ENCODE peak calls at places on chromosome 13, in six cellular contexts. Q, W, T, I, M and N are unnamed samples.

GRCh38 chr13:64529874-64530485 is 2700.2 kb downstream of the PCDH9 start:
- DNase-seq in Q (no peak), W (no peak), T (no peak), I (no peak), M (no peak), N (no peak)

GRCh38 chr13:50171585-50172282 is 156.5 kb downstream of the KCNRG start:
- DNase-seq in Q (no peak), W (no peak), T (no peak), I (no peak), M (no peak), N (no peak)

GRCh38 chr13:33711441-33711840 is 106.5 kb upstream of the RFC3 start:
- DNase-seq in Q (no peak), W (no peak), T (no peak), I (no peak), M (no peak), N (no peak)

GRCh38 chr13:50589651-50590054 is 253.8 kb downstream of the DLEU7 start:
- DNase-seq in Q (peak; percentile 42), W (no peak), T (no peak), I (no peak), M (no peak), N (no peak)

GRCh38 chr13:59166174-59166573 is 997.6 kb downstream of the DIAPH3 start:
- DNase-seq in Q (no peak), W (no peak), T (no peak), I (no peak), M (no peak), N (no peak)

GRCh38 chr13:78714717-78715116 is 55.8 kb upstream of the OBI1 start:
- DNase-seq in Q (no peak), W (no peak), T (no peak), I (no peak), M (no peak), N (no peak)

GRCh38 chr13:99419591-99420243 is 81.6 kb upstream of the TM9SF2 start:
- DNase-seq in Q (no peak), W (no peak), T (peak; percentile 22), I (no peak), M (no peak), N (no peak)

GRCh38 chr13:76668141-76668540 is 218.1 kb downstream of the KCTD12 start:
- DNase-seq in Q (no peak), W (no peak), T (no peak), I (no peak), M (no peak), N (no peak)

GRCh38 chr13:21996049-21996448 is 325.2 kb downstream of the FGF9 start:
- DNase-seq in Q (no peak), W (no peak), T (no peak), I (no peak), M (no peak), N (peak; percentile 22)

GRCh38 chr13:60584976-60585375 is 188.0 kb downstream of the TDRD3 start:
- DNase-seq in Q (no peak), W (no peak), T (no peak), I (no peak), M (no peak), N (no peak)

GRCh38 chr13:22980936-22981335 is 199.8 kb upstream of the SGCG start:
- DNase-seq in Q (no peak), W (no peak), T (no peak), I (no peak), M (no peak), N (no peak)

GRCh38 chr13:98201178-98201577 is 24.1 kb upstream of the RNF113B start:
- DNase-seq in Q (no peak), W (no peak), T (no peak), I (no peak), M (no peak), N (no peak)

GRCh38 chr13:70874646-70875045 is 766.4 kb upstream of the KLHL1 start:
- DNase-seq in Q (no peak), W (no peak), T (no peak), I (no peak), M (no peak), N (no peak)

GRCh38 chr13:112141643-112142400 is 74.9 kb downstream of the SOX1 start:
- DNase-seq in Q (no peak), W (no peak), T (peak; percentile 28), I (no peak), M (peak; percentile 18), N (peak; percentile 65)

GRCh38 chr13:37403776-37404497 is 194.6 kb downstream of the POSTN start:
- DNase-seq in Q (peak; percentile 73), W (no peak), T (no peak), I (no peak), M (no peak), N (no peak)

GRCh38 chr13:108787709-108788394 is 158.4 kb downstream of the MYO16 start:
- DNase-seq in Q (no peak), W (no peak), T (no peak), I (no peak), M (no peak), N (no peak)

GRCh38 chr13:43316997-43317396 is 293.6 kb downstream of the DNAJC15 start:
- DNase-seq in Q (no peak), W (no peak), T (peak; percentile 51), I (no peak), M (no peak), N (no peak)

GRCh38 chr13:50425772-50426171 is 410.5 kb downstream of the KCNRG start:
- DNase-seq in Q (no peak), W (no peak), T (no peak), I (no peak), M (no peak), N (no peak)

GRCh38 chr13:34425307-34425949 is 516.6 kb upstream of the NBEA start:
- DNase-seq in Q (no peak), W (no peak), T (no peak), I (no peak), M (no peak), N (no peak)

GRCh38 chr13:75704942-75705320 is 68.8 kb downstream of the LMO7 start:
- DNase-seq in Q (no peak), W (no peak), T (no peak), I (no peak), M (peak; percentile 80), N (no peak)

GRCh38 chr13:97367427-97367826 is 66.5 kb upstream of the RAP2A start:
- DNase-seq in Q (peak; percentile 24), W (peak; percentile 47), T (no peak), I (no peak), M (no peak), N (no peak)

GRCh38 chr13:32037471-32037870 is 5.9 kb downstream of the FRY start:
- DNase-seq in Q (no peak), W (no peak), T (no peak), I (no peak), M (no peak), N (no peak)

GRCh38 chr13:112859817-112860190 is 109.2 kb upstream of the MCF2L start:
- DNase-seq in Q (peak; percentile 46), W (no peak), T (no peak), I (peak; percentile 29), M (no peak), N (peak; percentile 50)

GRCh38 chr13:27997904-27998522 is 9.5 kb upstream of the URAD start:
- DNase-seq in Q (no peak), W (no peak), T (no peak), I (no peak), M (peak; percentile 68), N (no peak)

GRCh38 chr13:74866151-74866550 is 615.8 kb downstream of the TBC1D4 start:
- DNase-seq in Q (no peak), W (no peak), T (no peak), I (no peak), M (no peak), N (no peak)

GRCh38 chr13:35957996-35958395 is 173.2 kb downstream of the DCLK1 start:
- DNase-seq in Q (no peak), W (no peak), T (no peak), I (no peak), M (no peak), N (no peak)

GRCh38 chr13:45333973-45334922 is 6.7 kb downstream of the TPT1 start:
- DNase-seq in Q (no peak), W (no peak), T (no peak), I (no peak), M (no peak), N (no peak)

GRCh38 chr13:101755228-101755887 is 302.9 kb downstream of the ITGBL1 start:
- DNase-seq in Q (no peak), W (no peak), T (no peak), I (no peak), M (no peak), N (no peak)

GRCh38 chr13:41589434-41589833 is 132.1 kb downstream of the RGCC start:
- DNase-seq in Q (no peak), W (no peak), T (no peak), I (no peak), M (no peak), N (no peak)

GRCh38 chr13:105142556-105142955 is 1392.9 kb downstream of the EFNB2 start:
- DNase-seq in Q (no peak), W (no peak), T (no peak), I (no peak), M (no peak), N (no peak)

GRCh38 chr13:94722596-94722995 is 10.3 kb upstream of the SOX21 start:
- DNase-seq in Q (no peak), W (no peak), T (no peak), I (no peak), M (no peak), N (no peak)

GRCh38 chr13:113854238-113855011 is 9.5 kb downstream of the GAS6 start:
- DNase-seq in Q (no peak), W (peak; percentile 52), T (no peak), I (no peak), M (no peak), N (peak; percentile 74)

GRCh38 chr13:28494861-28495585 is at the start of gene FLT1:
- DNase-seq in Q (no peak), W (peak; percentile 26), T (peak; percentile 69), I (no peak), M (peak; percentile 16), N (no peak)

GRCh38 chr13:39129253-39129652 is 91.0 kb downstream of the NHLRC3 start:
- DNase-seq in Q (no peak), W (no peak), T (no peak), I (no peak), M (no peak), N (no peak)

GRCh38 chr13:54185785-54186184 is 1157.2 kb downstream of the OLFM4 start:
- DNase-seq in Q (no peak), W (no peak), T (no peak), I (no peak), M (no peak), N (no peak)